ENCODE peak calls at places on chromosomes 4 and X, in nine cellular contexts. One of them, this sample, is unnamed.
A peak's percentile ranks its signal among the peaks of the same experiment; 100 is the strongest.

GRCh38 chr4:147733614-147734344 is 1.9 kb downstream of the ARHGAP10 start:
- DNase-seq in cardiac muscle cell: peak; percentile 52
- DNase-seq in uterus: no peak
- DNase-seq in upper lobe of right lung: no peak
- DNase-seq in left ventricle myocardium inferior: peak; percentile 29
- DNase-seq in tibial artery: peak; percentile 74
- DNase-seq in upper lobe of left lung: no peak
- DNase-seq in spleen: no peak
- DNase-seq in SJSA1: no peak
- DNase-seq in this sample: no peak

GRCh38 chr4:6265546-6265945 is 4.1 kb upstream of the WFS1 start:
- DNase-seq in SJSA1: no peak
- DNase-seq in left ventricle myocardium inferior: no peak
- DNase-seq in upper lobe of right lung: no peak
- DNase-seq in uterus: no peak
- DNase-seq in upper lobe of left lung: no peak
- DNase-seq in spleen: no peak
- DNase-seq in cardiac muscle cell: no peak
- DNase-seq in tibial artery: no peak
- DNase-seq in this sample: no peak

GRCh38 chr4:116726523-116726922 is 358.9 kb downstream of the TRAM1L1 start:
- DNase-seq in SJSA1: no peak
- DNase-seq in cardiac muscle cell: no peak
- DNase-seq in spleen: no peak
- DNase-seq in upper lobe of left lung: no peak
- DNase-seq in upper lobe of right lung: no peak
- DNase-seq in uterus: no peak
- DNase-seq in tibial artery: no peak
- DNase-seq in left ventricle myocardium inferior: no peak
- DNase-seq in this sample: no peak

GRCh38 chr4:124135409-124135813 is 577.1 kb downstream of the ANKRD50 start:
- DNase-seq in uterus: no peak
- DNase-seq in cardiac muscle cell: no peak
- DNase-seq in spleen: no peak
- DNase-seq in left ventricle myocardium inferior: no peak
- DNase-seq in tibial artery: no peak
- DNase-seq in upper lobe of right lung: no peak
- DNase-seq in upper lobe of left lung: no peak
- DNase-seq in SJSA1: no peak
- DNase-seq in this sample: no peak

GRCh38 chr4:74098628-74098995 is 383 bp downstream of the CXCL2 start:
- DNase-seq in upper lobe of right lung: peak; percentile 72
- DNase-seq in left ventricle myocardium inferior: peak; percentile 18
- DNase-seq in uterus: peak; percentile 19
- DNase-seq in spleen: peak; percentile 73
- DNase-seq in cardiac muscle cell: peak; percentile 15
- DNase-seq in tibial artery: peak; percentile 70
- DNase-seq in upper lobe of left lung: no peak
- DNase-seq in SJSA1: peak; percentile 13
- DNase-seq in this sample: no peak

GRCh38 chr4:168550071-168550766 is 53.4 kb downstream of the PALLD start:
- DNase-seq in upper lobe of right lung: no peak
- DNase-seq in spleen: no peak
- DNase-seq in cardiac muscle cell: no peak
- DNase-seq in left ventricle myocardium inferior: no peak
- DNase-seq in tibial artery: no peak
- DNase-seq in upper lobe of left lung: no peak
- DNase-seq in uterus: no peak
- DNase-seq in SJSA1: peak; percentile 64
- DNase-seq in this sample: no peak

GRCh38 chr4:71752383-71753042 is 31.4 kb downstream of the GC start:
- DNase-seq in tibial artery: no peak
- DNase-seq in left ventricle myocardium inferior: no peak
- DNase-seq in cardiac muscle cell: no peak
- DNase-seq in SJSA1: no peak
- DNase-seq in uterus: no peak
- DNase-seq in upper lobe of right lung: no peak
- DNase-seq in spleen: no peak
- DNase-seq in upper lobe of left lung: no peak
- DNase-seq in this sample: no peak

GRCh38 chr4:105698607-105699006 is 9.9 kb downstream of the INTS12 start:
- DNase-seq in tibial artery: no peak
- DNase-seq in uterus: no peak
- DNase-seq in cardiac muscle cell: no peak
- DNase-seq in upper lobe of left lung: no peak
- DNase-seq in spleen: no peak
- DNase-seq in left ventricle myocardium inferior: no peak
- DNase-seq in SJSA1: no peak
- DNase-seq in upper lobe of right lung: no peak
- DNase-seq in this sample: no peak

GRCh38 chr4:175772170-175772685 is 39.8 kb downstream of the GPM6A start:
- DNase-seq in uterus: no peak
- DNase-seq in cardiac muscle cell: no peak
- DNase-seq in left ventricle myocardium inferior: no peak
- DNase-seq in tibial artery: no peak
- DNase-seq in spleen: no peak
- DNase-seq in SJSA1: no peak
- DNase-seq in upper lobe of left lung: no peak
- DNase-seq in upper lobe of right lung: no peak
- DNase-seq in this sample: no peak

GRCh38 chrX:139020793-139021192 is 309.3 kb upstream of the FGF13 start:
- DNase-seq in tibial artery: no peak
- DNase-seq in uterus: no peak
- DNase-seq in upper lobe of right lung: no peak
- DNase-seq in upper lobe of left lung: no peak
- DNase-seq in left ventricle myocardium inferior: no peak
- DNase-seq in spleen: no peak
- DNase-seq in cardiac muscle cell: no peak
- DNase-seq in SJSA1: no peak
- DNase-seq in this sample: no peak

GRCh38 chr4:184168406-184169019 is 49.2 kb downstream of the ENPP6 start:
- DNase-seq in spleen: peak; percentile 93
- DNase-seq in uterus: peak; percentile 77
- DNase-seq in upper lobe of left lung: peak; percentile 96
- DNase-seq in left ventricle myocardium inferior: peak; percentile 76
- DNase-seq in SJSA1: peak; percentile 49
- DNase-seq in upper lobe of right lung: peak; percentile 87
- DNase-seq in cardiac muscle cell: peak; percentile 85
- DNase-seq in tibial artery: peak; percentile 79
- DNase-seq in this sample: no peak

GRCh38 chr4:126761947-126762650 is 870.7 kb upstream of the INTU start:
- DNase-seq in spleen: no peak
- DNase-seq in upper lobe of right lung: no peak
- DNase-seq in cardiac muscle cell: no peak
- DNase-seq in left ventricle myocardium inferior: no peak
- DNase-seq in upper lobe of left lung: no peak
- DNase-seq in tibial artery: no peak
- DNase-seq in SJSA1: no peak
- DNase-seq in uterus: no peak
- DNase-seq in this sample: no peak

GRCh38 chr4:95091272-95091671 is 333.5 kb downstream of the BMPR1B start:
- DNase-seq in upper lobe of right lung: no peak
- DNase-seq in SJSA1: no peak
- DNase-seq in spleen: no peak
- DNase-seq in left ventricle myocardium inferior: no peak
- DNase-seq in uterus: no peak
- DNase-seq in upper lobe of left lung: no peak
- DNase-seq in cardiac muscle cell: no peak
- DNase-seq in tibial artery: no peak
- DNase-seq in this sample: no peak

GRCh38 chr4:8665406-8666360 is 73.1 kb downstream of the CPZ start:
- DNase-seq in upper lobe of left lung: no peak
- DNase-seq in tibial artery: no peak
- DNase-seq in cardiac muscle cell: no peak
- DNase-seq in uterus: no peak
- DNase-seq in spleen: peak; percentile 38
- DNase-seq in left ventricle myocardium inferior: no peak
- DNase-seq in upper lobe of right lung: peak; percentile 41
- DNase-seq in SJSA1: no peak
- DNase-seq in this sample: peak; percentile 30

GRCh38 chrX:54407266-54407665 is 32.9 kb upstream of the TSR2 start:
- DNase-seq in uterus: no peak
- DNase-seq in left ventricle myocardium inferior: no peak
- DNase-seq in spleen: no peak
- DNase-seq in tibial artery: no peak
- DNase-seq in upper lobe of right lung: no peak
- DNase-seq in cardiac muscle cell: no peak
- DNase-seq in upper lobe of left lung: no peak
- DNase-seq in SJSA1: no peak
- DNase-seq in this sample: no peak

GRCh38 chrX:49256268-49256995 is 8.1 kb downstream of the FOXP3 start:
- DNase-seq in tibial artery: no peak
- DNase-seq in upper lobe of left lung: no peak
- DNase-seq in upper lobe of right lung: no peak
- DNase-seq in uterus: no peak
- DNase-seq in cardiac muscle cell: no peak
- DNase-seq in left ventricle myocardium inferior: no peak
- DNase-seq in SJSA1: no peak
- DNase-seq in spleen: no peak
- DNase-seq in this sample: no peak

GRCh38 chr4:158722291-158722916 is 792 bp downstream of the PPID start:
- DNase-seq in uterus: no peak
- DNase-seq in SJSA1: peak; percentile 27
- DNase-seq in upper lobe of left lung: no peak
- DNase-seq in upper lobe of right lung: no peak
- DNase-seq in left ventricle myocardium inferior: no peak
- DNase-seq in cardiac muscle cell: peak; percentile 38
- DNase-seq in tibial artery: no peak
- DNase-seq in spleen: no peak
- DNase-seq in this sample: no peak

DNA sequence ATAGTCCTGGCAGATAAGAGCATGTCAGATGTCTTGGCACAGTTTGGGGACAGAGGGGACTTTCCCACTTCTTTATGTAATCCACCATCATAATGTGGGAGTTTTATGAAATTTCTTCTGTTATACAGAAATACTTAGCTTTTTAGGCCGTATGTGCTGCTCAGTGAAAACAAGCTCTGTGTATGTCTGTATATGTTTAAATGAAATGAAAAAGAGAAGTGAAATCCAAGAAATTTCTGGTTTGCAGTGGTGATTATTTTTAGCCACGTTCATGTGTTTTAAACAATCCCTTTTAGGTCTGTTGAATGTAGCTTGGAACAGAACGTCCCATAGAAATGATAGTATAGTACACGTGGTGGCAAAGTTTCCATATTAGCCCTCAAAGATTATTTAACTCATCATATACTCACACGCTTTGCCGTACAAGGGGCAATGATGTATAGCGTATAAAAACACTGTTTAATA is 41.0 kb downstream of the GAB1 start:
- DNase-seq in SJSA1: no peak
- DNase-seq in upper lobe of right lung: no peak
- DNase-seq in tibial artery: no peak
- DNase-seq in cardiac muscle cell: no peak
- DNase-seq in spleen: no peak
- DNase-seq in left ventricle myocardium inferior: no peak
- DNase-seq in upper lobe of left lung: no peak
- DNase-seq in uterus: no peak
- DNase-seq in this sample: no peak
- H3K4me1 ChIP-seq in SJSA1: no peaks in the 10 kb centered on the region
- H3K4me1 ChIP-seq in upper lobe of right lung: peaks cover 68% of the 10 kb centered on the region
- H3K4me1 ChIP-seq in tibial artery: peaks cover 98% of the 10 kb centered on the region
- H3K4me1 ChIP-seq in cardiac muscle cell: peaks cover 63% of the 10 kb centered on the region
- H3K4me1 ChIP-seq in spleen: peaks cover 65% of the 10 kb centered on the region
- H3K4me1 ChIP-seq in left ventricle myocardium inferior: peaks cover 100% of the 10 kb centered on the region
- H3K4me1 ChIP-seq in upper lobe of left lung: peaks cover 66% of the 10 kb centered on the region
- H3K4me1 ChIP-seq in uterus: peaks cover 4% of the 10 kb centered on the region
- H3K4me1 ChIP-seq in this sample: peaks cover 15% of the 10 kb centered on the region

GRCh38 chrX:122133478-122133877 is 1050.6 kb upstream of the GRIA3 start:
- DNase-seq in left ventricle myocardium inferior: no peak
- DNase-seq in tibial artery: no peak
- DNase-seq in upper lobe of left lung: no peak
- DNase-seq in uterus: no peak
- DNase-seq in cardiac muscle cell: no peak
- DNase-seq in upper lobe of right lung: no peak
- DNase-seq in spleen: no peak
- DNase-seq in SJSA1: no peak
- DNase-seq in this sample: no peak

GRCh38 chrX:122135070-122135469 is 1049.0 kb upstream of the GRIA3 start:
- DNase-seq in cardiac muscle cell: no peak
- DNase-seq in spleen: no peak
- DNase-seq in upper lobe of right lung: no peak
- DNase-seq in SJSA1: no peak
- DNase-seq in left ventricle myocardium inferior: no peak
- DNase-seq in uterus: no peak
- DNase-seq in upper lobe of left lung: no peak
- DNase-seq in tibial artery: no peak
- DNase-seq in this sample: no peak

GRCh38 chrX:122134291-122134690 is 1049.8 kb upstream of the GRIA3 start:
- DNase-seq in tibial artery: no peak
- DNase-seq in upper lobe of left lung: no peak
- DNase-seq in upper lobe of right lung: no peak
- DNase-seq in uterus: no peak
- DNase-seq in left ventricle myocardium inferior: no peak
- DNase-seq in SJSA1: no peak
- DNase-seq in spleen: no peak
- DNase-seq in cardiac muscle cell: no peak
- DNase-seq in this sample: no peak
- H3K4me1 ChIP-seq in tibial artery: no peaks in the 10 kb centered on the region
- H3K4me1 ChIP-seq in upper lobe of left lung: no peaks in the 10 kb centered on the region
- H3K4me1 ChIP-seq in upper lobe of right lung: no peaks in the 10 kb centered on the region
- H3K4me1 ChIP-seq in uterus: no peaks in the 10 kb centered on the region
- H3K4me1 ChIP-seq in left ventricle myocardium inferior: no peaks in the 10 kb centered on the region
- H3K4me1 ChIP-seq in SJSA1: no peaks in the 10 kb centered on the region
- H3K4me1 ChIP-seq in spleen: no peaks in the 10 kb centered on the region
- H3K4me1 ChIP-seq in cardiac muscle cell: no peaks in the 10 kb centered on the region
- H3K4me1 ChIP-seq in this sample: no peaks in the 10 kb centered on the region

GRCh38 chr4:80730158-80730557 is 300.4 kb upstream of the BMP3 start:
- DNase-seq in uterus: no peak
- DNase-seq in upper lobe of right lung: no peak
- DNase-seq in tibial artery: no peak
- DNase-seq in spleen: no peak
- DNase-seq in SJSA1: no peak
- DNase-seq in upper lobe of left lung: no peak
- DNase-seq in left ventricle myocardium inferior: no peak
- DNase-seq in cardiac muscle cell: no peak
- DNase-seq in this sample: no peak
- H3K4me1 ChIP-seq in uterus: no peaks in the 10 kb centered on the region
- H3K4me1 ChIP-seq in upper lobe of right lung: no peaks in the 10 kb centered on the region
- H3K4me1 ChIP-seq in tibial artery: no peaks in the 10 kb centered on the region
- H3K4me1 ChIP-seq in spleen: no peaks in the 10 kb centered on the region
- H3K4me1 ChIP-seq in SJSA1: no peaks in the 10 kb centered on the region
- H3K4me1 ChIP-seq in upper lobe of left lung: no peaks in the 10 kb centered on the region
- H3K4me1 ChIP-seq in left ventricle myocardium inferior: no peaks in the 10 kb centered on the region
- H3K4me1 ChIP-seq in cardiac muscle cell: no peaks in the 10 kb centered on the region
- H3K4me1 ChIP-seq in this sample: peaks cover 13% of the 10 kb centered on the region

DNA sequence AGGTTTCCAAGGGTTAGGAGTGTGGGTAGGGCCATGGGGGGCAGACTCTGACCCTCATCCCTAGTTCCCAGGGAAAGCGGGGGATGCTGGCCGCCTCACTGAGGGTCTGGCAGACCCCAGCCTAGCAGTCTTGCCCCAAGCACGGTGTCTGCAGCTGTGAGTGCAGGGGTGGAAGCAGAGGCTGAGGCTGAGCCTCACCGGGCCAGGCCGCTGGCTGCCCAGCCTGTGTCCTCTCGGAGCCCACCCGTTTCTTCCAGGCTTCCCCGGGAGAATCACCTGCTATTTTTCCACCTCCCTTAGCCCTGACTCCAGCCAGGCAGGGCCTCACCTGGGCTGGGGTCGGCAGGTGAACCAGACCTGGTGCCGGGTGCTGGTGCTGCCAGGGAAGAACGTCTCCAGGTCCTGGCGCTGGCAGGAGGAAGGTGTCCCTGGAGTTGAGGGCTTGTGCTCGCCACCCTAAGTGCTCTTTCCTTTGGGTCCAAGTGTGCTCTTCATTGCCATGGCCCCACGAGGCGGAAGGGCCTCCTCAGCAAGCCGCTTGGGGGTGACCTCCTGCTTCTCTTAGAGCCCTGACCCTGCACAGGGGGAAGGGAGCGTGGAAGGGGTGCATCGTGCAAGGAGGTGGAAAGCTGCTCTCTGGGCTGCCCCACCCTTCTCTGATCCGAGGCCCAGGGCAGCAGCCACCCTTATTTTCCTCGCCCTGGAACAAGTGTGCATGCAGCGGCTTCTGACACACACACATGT is 112.8 kb downstream of the FAM53A start:
- DNase-seq in uterus: no peak
- DNase-seq in SJSA1: no peak
- DNase-seq in left ventricle myocardium inferior: no peak
- DNase-seq in upper lobe of left lung: peak; percentile 54
- DNase-seq in cardiac muscle cell: no peak
- DNase-seq in spleen: peak; percentile 69
- DNase-seq in tibial artery: no peak
- DNase-seq in upper lobe of right lung: no peak
- DNase-seq in this sample: peak; percentile 54
- H3K4me1 ChIP-seq in uterus: no peaks in the 10 kb centered on the region
- H3K4me1 ChIP-seq in SJSA1: no peaks in the 10 kb centered on the region
- H3K4me1 ChIP-seq in left ventricle myocardium inferior: no peaks in the 10 kb centered on the region
- H3K4me1 ChIP-seq in upper lobe of left lung: no peaks in the 10 kb centered on the region
- H3K4me1 ChIP-seq in cardiac muscle cell: peaks cover 16% of the 10 kb centered on the region
- H3K4me1 ChIP-seq in spleen: peaks cover 27% of the 10 kb centered on the region
- H3K4me1 ChIP-seq in tibial artery: no peaks in the 10 kb centered on the region
- H3K4me1 ChIP-seq in upper lobe of right lung: no peaks in the 10 kb centered on the region
- H3K4me1 ChIP-seq in this sample: no peaks in the 10 kb centered on the region